ENCODE peak calls at places on chromosomes 16 and 17, in four cellular contexts. Q is fibroblast of lung, L is HFF-Myc, Y is colonic mucosa. H is an unnamed sample.

GRCh38 chr17:80743181-80743771 is 198.6 kb downstream of the RPTOR start:
- DNase-seq in Q (no peak), L (no peak), Y (no peak), H (no peak)

GRCh38 chr16:49399594-49400364 is 26.2 kb downstream of the C16orf78 start:
- DNase-seq in Q (no peak), L (no peak), Y (no peak), H (peak)

GRCh38 chr17:1545618-1546017 is 17.0 kb downstream of the PITPNA start:
- DNase-seq in Q (no peak), L (no peak), Y (peak), H (no peak)

GRCh38 chr17:17575360-17576251 is 15.9 kb downstream of the PEMT start:
- DNase-seq in Q (peak), L (peak), Y (no peak), H (no peak)

GRCh38 chr16:87246269-87247065 is 70.7 kb downstream of the C16orf95 start:
- DNase-seq in Q (no peak), L (no peak), Y (no peak), H (no peak)

GRCh38 chr17:35865412-35866355 is 3.0 kb downstream of the HEATR9 start:
- DNase-seq in Q (peak), L (no peak), Y (no peak), H (no peak)

GRCh38 chr17:75827291-75828050 is 16.7 kb downstream of the UNC13D start:
- DNase-seq in Q (peak), L (no peak), Y (peak), H (peak)

GRCh38 chr17:73170921-73171320 is 6.1 kb downstream of the SSTR2 start:
- DNase-seq in Q (no peak), L (no peak), Y (no peak), H (no peak)

GRCh38 chr17:17728550-17729251 is 47.4 kb downstream of the RAI1 start:
- DNase-seq in Q (no peak), L (no peak), Y (peak), H (no peak)

GRCh38 chr16:4593069-4593468 is 21.6 kb downstream of the UBALD1 start:
- DNase-seq in Q (no peak), L (no peak), Y (no peak), H (no peak)

GRCh38 chr17:31424944-31425582 is 33.6 kb downstream of the RAB11FIP4 start:
- DNase-seq in Q (no peak), L (no peak), Y (no peak), H (no peak)

GRCh38 chr16:29727452-29727851 is 18.3 kb downstream of the C16orf54 start:
- DNase-seq in Q (no peak), L (no peak), Y (no peak), H (no peak)

GRCh38 chr16:77944631-77945030 is 77.7 kb upstream of the CLEC3A start:
- DNase-seq in Q (no peak), L (no peak), Y (no peak), H (no peak)

GRCh38 chr17:988561-988960 is 8.4 kb upstream of the TIMM22 start:
- DNase-seq in Q (no peak), L (no peak), Y (no peak), H (no peak)

GRCh38 chr16:87426423-87427215 is 34.5 kb downstream of the MAP1LC3B start:
- DNase-seq in Q (no peak), L (no peak), Y (no peak), H (no peak)

GRCh38 chr17:80779961-80780380 is 211.7 kb upstream of the CHMP6 start:
- DNase-seq in Q (peak), L (no peak), Y (no peak), H (no peak)

GRCh38 chr17:72587156-72587555 is 466.3 kb downstream of the SOX9 start:
- DNase-seq in Q (no peak), L (no peak), Y (no peak), H (no peak)

GRCh38 chr16:4062212-4062802 is 53.9 kb downstream of the ADCY9 start:
- DNase-seq in Q (no peak), L (no peak), Y (no peak), H (no peak)

GRCh38 chr17:78014651-78015050 is 56.1 kb downstream of the TNRC6C start:
- DNase-seq in Q (no peak), L (no peak), Y (no peak), H (no peak)

GRCh38 chr17:61416540-61417363 is 17.1 kb downstream of the TBX2 start:
- DNase-seq in Q (peak), L (peak), Y (peak), H (peak)

GRCh38 chr17:64687959-64688358 is 25.9 kb upstream of the SMURF2 start:
- DNase-seq in Q (peak), L (no peak), Y (no peak), H (no peak)

GRCh38 chr17:68344701-68345136 is 53.4 kb downstream of the ARSG start:
- DNase-seq in Q (no peak), L (no peak), Y (no peak), H (no peak)

GRCh38 chr17:7323731-7324437 is 5.3 kb downstream of the NEURL4 start:
- DNase-seq in Q (peak), L (no peak), Y (peak), H (peak)

GRCh38 chr17:18772471-18772870 is 8.5 kb upstream of the TVP23B start:
- DNase-seq in Q (no peak), L (no peak), Y (no peak), H (no peak)

GRCh38 chr16:84463221-84463620 is 41.2 kb downstream of the MEAK7 start:
- DNase-seq in Q (no peak), L (no peak), Y (no peak), H (no peak)

GRCh38 chr17:10875411-10875810 is 37.5 kb upstream of the PIRT start:
- DNase-seq in Q (no peak), L (no peak), Y (peak), H (peak)

GRCh38 chr16:77763994-77764393 is 24.4 kb upstream of the VAT1L start:
- DNase-seq in Q (no peak), L (no peak), Y (no peak), H (no peak)

GRCh38 chr16:31142109-31143035 is 6.8 kb upstream of the PRSS8 start:
- DNase-seq in Q (peak), L (peak), Y (peak), H (peak)

GRCh38 chr17:26818736-26819135 is 475.2 kb upstream of the WSB1 start:
- DNase-seq in Q (peak), L (peak), Y (no peak), H (peak)

GRCh38 chr16:66474750-66475199 is 47.7 kb downstream of the BEAN1 start:
- DNase-seq in Q (no peak), L (no peak), Y (no peak), H (peak)

GRCh38 chr17:56678249-56679144 is 85.0 kb downstream of the NOG start:
- DNase-seq in Q (no peak), L (no peak), Y (no peak), H (no peak)

GRCh38 chr16:85208181-85208580 is 95.9 kb upstream of the CIBAR2 start:
- DNase-seq in Q (no peak), L (no peak), Y (no peak), H (no peak)

GRCh38 chr17:77959926-77960521 is 1.5 kb downstream of the TNRC6C start:
- DNase-seq in Q (peak), L (no peak), Y (no peak), H (no peak)

GRCh38 chr17:13544292-13544691 is 57.4 kb downstream of the HS3ST3A1 start:
- DNase-seq in Q (peak), L (peak), Y (no peak), H (no peak)

GRCh38 chr17:9814337-9814945 is 7.4 kb downstream of the GSG1L2 start:
- DNase-seq in Q (no peak), L (no peak), Y (no peak), H (no peak)

GRCh38 chr17:77716289-77716929 is 242.1 kb upstream of the TNRC6C start:
- DNase-seq in Q (no peak), L (no peak), Y (no peak), H (no peak)

GRCh38 chr16:1078579-1079021 is 6.1 kb downstream of the SSTR5 start:
- DNase-seq in Q (peak), L (no peak), Y (peak), H (no peak)

GRCh38 chr17:68197997-68198930 is 49.6 kb upstream of the AMZ2 start:
- DNase-seq in Q (no peak), L (no peak), Y (no peak), H (no peak)

GRCh38 chr16:72500545-72500944 is 328.6 kb upstream of the PMFBP1 start:
- DNase-seq in Q (no peak), L (no peak), Y (no peak), H (no peak)

GRCh38 chr17:21076242-21076641 is 33.4 kb upstream of the USP22 start:
- DNase-seq in Q (no peak), L (no peak), Y (no peak), H (no peak)

GRCh38 chr17:21081967-21082366 is 39.2 kb upstream of the USP22 start:
- DNase-seq in Q (no peak), L (no peak), Y (no peak), H (peak)

GRCh38 chr17:21077286-21077685 is 34.5 kb upstream of the USP22 start:
- DNase-seq in Q (no peak), L (no peak), Y (no peak), H (no peak)

GRCh38 chr17:21078056-21078825 is 35.4 kb upstream of the USP22 start:
- DNase-seq in Q (no peak), L (no peak), Y (no peak), H (no peak)

GRCh38 chr17:21079196-21079595 is 36.4 kb upstream of the USP22 start:
- DNase-seq in Q (no peak), L (no peak), Y (no peak), H (no peak)
- TF ChIP-seq CTCF in Q (no peak), L (no peak), Y (no peak), H (no peak)

DNA sequence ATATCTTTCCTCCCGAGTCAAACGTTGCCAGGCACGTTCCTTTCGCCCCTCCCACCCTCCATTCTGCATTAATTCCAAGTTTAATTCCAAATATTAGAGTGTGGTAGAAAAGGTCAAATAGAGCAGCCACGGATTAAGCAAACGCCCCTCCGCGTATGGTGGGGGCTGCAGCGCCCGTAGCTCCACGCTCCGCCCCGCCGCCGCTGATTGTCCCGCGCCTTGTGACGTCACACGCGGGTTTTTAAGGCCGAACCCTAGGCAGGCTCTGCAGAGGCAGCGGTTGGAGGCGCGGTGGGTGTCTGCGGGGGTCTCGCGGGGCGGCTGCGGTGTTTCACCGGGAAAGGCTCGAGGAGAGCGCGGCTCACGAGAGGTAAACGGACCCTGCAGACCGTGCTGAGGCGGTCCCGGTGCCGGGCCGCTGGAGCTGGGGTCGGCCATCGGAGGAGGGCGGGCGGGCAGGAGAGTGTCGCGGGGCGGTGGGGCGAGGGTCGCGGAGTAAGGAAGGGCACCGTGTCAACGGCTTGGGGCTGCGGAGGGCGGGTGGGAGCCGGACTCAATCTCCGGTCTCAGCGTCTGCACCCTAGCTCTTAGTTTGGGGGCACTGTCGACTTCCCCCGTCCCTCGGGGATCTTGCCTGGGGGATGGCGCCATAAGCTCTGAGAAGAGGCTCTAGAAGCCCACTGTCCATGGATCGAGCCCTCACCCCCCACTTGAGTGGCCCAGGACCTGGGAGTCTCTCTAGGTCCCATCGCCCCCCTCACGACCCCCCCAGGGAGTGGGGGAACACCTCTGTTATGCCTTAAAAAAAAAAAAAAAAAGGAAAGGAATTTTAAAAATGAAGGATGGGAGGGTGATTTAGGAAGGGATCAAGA is at the start of gene ARL4D:
- DNase-seq in Q (peak), L (no peak), Y (peak), H (peak)
- TF ChIP-seq CTCF in Q (no peak), L (no peak), Y (no peak), H (no peak)

GRCh38 chr16:7268182-7268581 is 64.5 kb upstream of the RBFOX1 start:
- DNase-seq in Q (no peak), L (no peak), Y (peak), H (peak)
- TF ChIP-seq CTCF in Q (peak), L (peak), Y (peak), H (peak)

DNA sequence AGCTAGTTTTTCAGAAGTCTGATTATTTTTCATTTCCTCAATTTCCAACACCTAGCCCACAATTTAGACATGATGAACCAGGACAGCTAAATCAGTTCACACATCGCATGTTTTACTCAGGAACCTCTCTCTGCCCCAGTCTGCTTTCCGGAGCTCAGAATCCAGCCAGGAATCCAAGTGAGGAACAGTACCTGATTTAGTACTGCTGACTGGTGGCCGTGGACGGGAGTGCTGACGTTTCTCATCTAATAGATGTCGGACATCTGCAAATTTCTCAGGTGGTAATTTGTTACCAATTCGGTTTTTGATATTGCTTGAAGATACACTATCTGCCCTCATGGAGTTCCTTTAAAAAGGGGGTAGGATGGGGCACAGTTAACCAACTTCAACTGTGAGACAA is 14.9 kb upstream of the ITGAE start:
- DNase-seq in Q (no peak), L (no peak), Y (no peak), H (no peak)
- TF ChIP-seq CTCF in Q (no peak), L (no peak), Y (no peak), H (no peak)

GRCh38 chr17:40068917-40069750 is 6.4 kb downstream of the THRA start:
- DNase-seq in Q (peak), L (peak), Y (peak), H (peak)

GRCh38 chr17:40070644-40070894 is 7.8 kb downstream of the THRA start:
- DNase-seq in Q (no peak), L (no peak), Y (no peak), H (no peak)

GRCh38 chr17:40070895-40071719 is 8.3 kb downstream of the THRA start:
- DNase-seq in Q (no peak), L (no peak), Y (peak), H (no peak)

GRCh38 chr17:40068584-40068916 is 5.8 kb downstream of the THRA start:
- DNase-seq in Q (no peak), L (no peak), Y (no peak), H (no peak)

GRCh38 chr17:40069751-40070643 is 7.2 kb downstream of the THRA start:
- DNase-seq in Q (peak), L (no peak), Y (peak), H (peak)
- TF ChIP-seq CTCF in Q (peak), L (peak), Y (no peak), H (peak)

GRCh38 chr16:11211061-11211976 is 44.7 kb downstream of the SOCS1 start:
- DNase-seq in Q (no peak), L (no peak), Y (no peak), H (no peak)
- TF ChIP-seq CTCF in Q (no peak), L (no peak), Y (no peak), H (no peak)

GRCh38 chr17:44408786-44409185 is 19.3 kb upstream of the ITGA2B start:
- DNase-seq in Q (no peak), L (no peak), Y (no peak), H (peak)

GRCh38 chr17:44414394-44415155 is 25.1 kb upstream of the ITGA2B start:
- DNase-seq in Q (no peak), L (no peak), Y (no peak), H (no peak)

DNA sequence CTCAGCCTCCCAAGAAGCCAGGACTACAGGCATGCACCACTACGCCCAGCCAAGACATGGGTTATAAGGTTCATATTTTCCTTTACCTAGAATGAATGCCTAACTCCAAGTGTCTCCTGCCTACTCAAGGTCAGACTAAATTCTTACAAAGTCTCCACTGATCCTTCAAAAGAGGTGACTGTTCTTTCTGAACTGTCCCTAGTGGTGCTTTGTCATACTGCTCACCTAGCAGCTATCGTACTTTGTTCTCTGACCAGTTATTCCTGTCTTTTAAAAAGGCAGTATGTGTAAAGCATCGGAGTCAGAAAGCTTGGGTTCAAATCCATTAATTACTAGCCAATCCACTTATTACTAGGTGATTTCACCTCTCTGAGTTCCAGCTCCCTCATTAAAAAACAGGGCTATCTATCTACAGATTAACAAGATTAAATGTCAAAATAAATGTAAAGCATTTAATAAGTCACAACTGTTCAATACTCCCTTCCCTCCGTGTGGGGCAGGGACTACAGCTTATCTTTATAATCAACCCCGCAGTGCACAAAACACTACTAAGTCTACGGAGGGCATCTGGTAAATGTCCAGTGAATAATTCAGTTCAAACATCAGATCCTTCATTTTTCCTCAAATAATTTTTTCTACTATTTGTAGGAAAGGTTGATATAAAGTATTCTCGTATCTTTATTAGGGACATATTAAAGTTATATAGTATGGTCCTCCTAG is 20.0 kb upstream of the ITGA2B start:
- DNase-seq in Q (no peak), L (no peak), Y (no peak), H (no peak)
- TF ChIP-seq CTCF in Q (peak), L (no peak), Y (no peak), H (peak)

GRCh38 chr16:10942352-10943297 is at the start of gene DEXI:
- DNase-seq in Q (peak), L (peak), Y (peak), H (peak)
- TF ChIP-seq CTCF in Q (no peak), L (peak), Y (no peak), H (no peak)

GRCh38 chr17:46193626-46194392 is 580 bp upstream of the KANSL1 start:
- DNase-seq in Q (peak), L (peak), Y (peak), H (peak)
- TF ChIP-seq CTCF in Q (peak), L (no peak), Y (no peak), H (no peak)

DNA sequence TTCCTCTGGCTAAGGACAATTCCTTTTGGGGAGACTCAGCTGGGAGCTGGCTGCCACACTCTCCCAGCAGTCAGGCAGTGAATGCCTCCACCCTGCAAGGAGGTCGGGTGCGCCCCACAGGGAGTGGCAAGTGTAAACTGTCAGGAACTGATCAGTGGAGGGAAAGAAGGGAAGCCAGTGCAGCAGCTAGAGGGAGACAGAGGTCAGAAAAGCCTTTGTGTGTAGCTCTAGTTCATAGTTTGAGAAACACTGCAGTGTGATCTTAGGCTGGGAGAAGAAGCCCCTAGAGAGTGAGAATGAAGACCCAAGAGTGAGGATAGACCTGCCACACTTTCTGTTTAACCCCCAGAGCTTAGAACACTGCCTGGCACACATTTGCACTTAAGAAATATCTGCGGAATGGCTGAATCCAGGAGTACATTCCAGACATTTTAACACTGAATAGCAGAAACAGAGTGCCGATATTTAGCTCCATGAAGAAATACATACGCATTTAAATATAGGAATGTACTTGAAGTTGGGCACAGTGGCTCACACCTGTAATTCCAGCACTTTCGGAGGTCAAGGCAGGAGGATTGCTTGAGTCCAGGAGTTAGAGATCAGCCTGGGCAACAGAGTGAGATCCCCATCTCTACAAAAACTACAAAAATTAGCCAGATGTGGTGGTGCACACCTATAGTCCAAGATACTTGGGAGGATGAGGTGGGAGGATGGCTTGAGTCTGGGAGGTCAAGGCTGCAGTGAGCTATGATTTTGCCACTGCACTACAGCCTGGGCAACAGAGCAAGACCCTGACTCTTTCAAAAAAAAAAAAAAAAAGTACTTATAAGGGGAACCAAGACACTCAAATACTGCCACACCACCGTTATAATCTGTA is 11.1 kb upstream of the SLC5A11 start:
- DNase-seq in Q (peak), L (no peak), Y (peak), H (peak)
- TF ChIP-seq CTCF in Q (peak), L (peak), Y (peak), H (peak)

H was measured in GM12865.